ENCODE peak calls at places on chromosomes 5 and 9, in five cellular contexts. One of them, this sample, is unnamed.

GRCh38 chr5:94812232-94812631 is 193.8 kb downstream of the SLF1 start:
- DNase-seq in GM12865: no peak
- DNase-seq in dorsolateral prefrontal cortex: no peak
- DNase-seq in endothelial cell: no peak
- DNase-seq in fibroblast of the aortic adventitia: no peak
- DNase-seq in this sample: no peak

GRCh38 chr5:137618476-137618875 is 117.4 kb downstream of the KLHL3 start:
- DNase-seq in GM12865: no peak
- DNase-seq in dorsolateral prefrontal cortex: no peak
- DNase-seq in endothelial cell: no peak
- DNase-seq in fibroblast of the aortic adventitia: no peak
- DNase-seq in this sample: no peak

GRCh38 chr9:135010363-135010860 is 77.1 kb upstream of the OLFM1 start:
- DNase-seq in GM12865: no peak
- DNase-seq in dorsolateral prefrontal cortex: no peak
- DNase-seq in endothelial cell: no peak
- DNase-seq in fibroblast of the aortic adventitia: no peak
- DNase-seq in this sample: no peak

GRCh38 chr5:10220253-10220652 is 29.4 kb downstream of the ATPSCKMT start:
- DNase-seq in GM12865: no peak
- DNase-seq in dorsolateral prefrontal cortex: peak
- DNase-seq in endothelial cell: no peak
- DNase-seq in fibroblast of the aortic adventitia: no peak
- DNase-seq in this sample: no peak

GRCh38 chr5:79859588-79859987 is 131.5 kb downstream of the MTX3 start:
- DNase-seq in GM12865: no peak
- DNase-seq in dorsolateral prefrontal cortex: no peak
- DNase-seq in endothelial cell: no peak
- DNase-seq in fibroblast of the aortic adventitia: no peak
- DNase-seq in this sample: no peak

GRCh38 chr5:69217154-69217731 is 17.4 kb upstream of the CDK7 start:
- DNase-seq in GM12865: peak
- DNase-seq in dorsolateral prefrontal cortex: no peak
- DNase-seq in endothelial cell: peak
- DNase-seq in fibroblast of the aortic adventitia: peak
- DNase-seq in this sample: peak

GRCh38 chr5:88708682-88709398 is 174.1 kb downstream of the MEF2C start:
- DNase-seq in GM12865: no peak
- DNase-seq in dorsolateral prefrontal cortex: no peak
- DNase-seq in endothelial cell: no peak
- DNase-seq in fibroblast of the aortic adventitia: no peak
- DNase-seq in this sample: no peak

GRCh38 chr9:135139366-135139965 is 52.0 kb downstream of the OLFM1 start:
- DNase-seq in GM12865: no peak
- DNase-seq in dorsolateral prefrontal cortex: no peak
- DNase-seq in endothelial cell: no peak
- DNase-seq in fibroblast of the aortic adventitia: no peak
- DNase-seq in this sample: no peak

GRCh38 chr9:131709741-131710499 is 30.0 kb downstream of the RAPGEF1 start:
- DNase-seq in GM12865: peak
- DNase-seq in dorsolateral prefrontal cortex: no peak
- DNase-seq in endothelial cell: no peak
- DNase-seq in fibroblast of the aortic adventitia: peak
- DNase-seq in this sample: no peak

GRCh38 chr9:133163559-133164208 is at the start of gene GBGT1:
- DNase-seq in GM12865: no peak
- DNase-seq in dorsolateral prefrontal cortex: no peak
- DNase-seq in endothelial cell: peak
- DNase-seq in fibroblast of the aortic adventitia: no peak
- DNase-seq in this sample: peak

GRCh38 chr5:548256-548655 is 24.0 kb upstream of the SLC9A3 start:
- DNase-seq in GM12865: no peak
- DNase-seq in dorsolateral prefrontal cortex: peak
- DNase-seq in endothelial cell: no peak
- DNase-seq in fibroblast of the aortic adventitia: no peak
- DNase-seq in this sample: no peak

GRCh38 chr9:113949206-113950078 is 73.3 kb downstream of the ZNF618 start:
- DNase-seq in GM12865: no peak
- DNase-seq in dorsolateral prefrontal cortex: no peak
- DNase-seq in endothelial cell: no peak
- DNase-seq in fibroblast of the aortic adventitia: no peak
- DNase-seq in this sample: no peak

GRCh38 chr9:128254362-128254761 is 21.4 kb downstream of the GOLGA2 start:
- DNase-seq in GM12865: no peak
- DNase-seq in dorsolateral prefrontal cortex: no peak
- DNase-seq in endothelial cell: no peak
- DNase-seq in fibroblast of the aortic adventitia: no peak
- DNase-seq in this sample: no peak

GRCh38 chr9:18739127-18739526 is 265.2 kb downstream of the ADAMTSL1 start:
- DNase-seq in GM12865: no peak
- DNase-seq in dorsolateral prefrontal cortex: no peak
- DNase-seq in endothelial cell: no peak
- DNase-seq in fibroblast of the aortic adventitia: no peak
- DNase-seq in this sample: no peak

GRCh38 chr9:70263421-70263820 is 4.6 kb downstream of the SMC5 start:
- DNase-seq in GM12865: no peak
- DNase-seq in dorsolateral prefrontal cortex: no peak
- DNase-seq in endothelial cell: no peak
- DNase-seq in fibroblast of the aortic adventitia: no peak
- DNase-seq in this sample: no peak

GRCh38 chr5:169934990-169935389 is 45.3 kb downstream of the INSYN2B start:
- DNase-seq in GM12865: no peak
- DNase-seq in dorsolateral prefrontal cortex: no peak
- DNase-seq in endothelial cell: no peak
- DNase-seq in fibroblast of the aortic adventitia: no peak
- DNase-seq in this sample: no peak

GRCh38 chr9:20831028-20831427 is 147.0 kb downstream of the FOCAD start:
- DNase-seq in GM12865: no peak
- DNase-seq in dorsolateral prefrontal cortex: no peak
- DNase-seq in endothelial cell: no peak
- DNase-seq in fibroblast of the aortic adventitia: no peak
- DNase-seq in this sample: no peak

GRCh38 chr5:162067651-162068411 is at the start of gene GABRG2:
- DNase-seq in GM12865: no peak
- DNase-seq in dorsolateral prefrontal cortex: no peak
- DNase-seq in endothelial cell: no peak
- DNase-seq in fibroblast of the aortic adventitia: no peak
- DNase-seq in this sample: no peak

GRCh38 chr5:178356459-178356872 is 123.9 kb upstream of the PHYKPL start:
- DNase-seq in GM12865: no peak
- DNase-seq in dorsolateral prefrontal cortex: peak
- DNase-seq in endothelial cell: peak
- DNase-seq in fibroblast of the aortic adventitia: no peak
- DNase-seq in this sample: no peak

GRCh38 chr5:173201636-173202265 is 33.3 kb downstream of the NKX2-5 start:
- DNase-seq in GM12865: no peak
- DNase-seq in dorsolateral prefrontal cortex: no peak
- DNase-seq in endothelial cell: no peak
- DNase-seq in fibroblast of the aortic adventitia: peak
- DNase-seq in this sample: no peak

GRCh38 chr9:656918-657583 is 184.4 kb upstream of the DMRT1 start:
- DNase-seq in GM12865: no peak
- DNase-seq in dorsolateral prefrontal cortex: no peak
- DNase-seq in endothelial cell: no peak
- DNase-seq in fibroblast of the aortic adventitia: no peak
- DNase-seq in this sample: no peak
- TF ChIP-seq CTCF in GM12865: no peak
- TF ChIP-seq CTCF in dorsolateral prefrontal cortex: no peak
- TF ChIP-seq CTCF in endothelial cell: no peak
- TF ChIP-seq CTCF in fibroblast of the aortic adventitia: no peak
- TF ChIP-seq CTCF in this sample: no peak

GRCh38 chr9:36967997-36968396 is 66.1 kb downstream of the PAX5 start:
- DNase-seq in GM12865: peak
- DNase-seq in dorsolateral prefrontal cortex: no peak
- DNase-seq in endothelial cell: no peak
- DNase-seq in fibroblast of the aortic adventitia: no peak
- DNase-seq in this sample: no peak

GRCh38 chr9:36971935-36972488 is 62.1 kb downstream of the PAX5 start:
- DNase-seq in GM12865: no peak
- DNase-seq in dorsolateral prefrontal cortex: no peak
- DNase-seq in endothelial cell: no peak
- DNase-seq in fibroblast of the aortic adventitia: no peak
- DNase-seq in this sample: no peak

GRCh38 chr9:36968574-36969215 is 65.4 kb downstream of the PAX5 start:
- DNase-seq in GM12865: peak
- DNase-seq in dorsolateral prefrontal cortex: no peak
- DNase-seq in endothelial cell: no peak
- DNase-seq in fibroblast of the aortic adventitia: no peak
- DNase-seq in this sample: no peak

GRCh38 chr9:36970007-36970888 is 63.8 kb downstream of the PAX5 start:
- DNase-seq in GM12865: no peak
- DNase-seq in dorsolateral prefrontal cortex: no peak
- DNase-seq in endothelial cell: no peak
- DNase-seq in fibroblast of the aortic adventitia: no peak
- DNase-seq in this sample: no peak

DNA sequence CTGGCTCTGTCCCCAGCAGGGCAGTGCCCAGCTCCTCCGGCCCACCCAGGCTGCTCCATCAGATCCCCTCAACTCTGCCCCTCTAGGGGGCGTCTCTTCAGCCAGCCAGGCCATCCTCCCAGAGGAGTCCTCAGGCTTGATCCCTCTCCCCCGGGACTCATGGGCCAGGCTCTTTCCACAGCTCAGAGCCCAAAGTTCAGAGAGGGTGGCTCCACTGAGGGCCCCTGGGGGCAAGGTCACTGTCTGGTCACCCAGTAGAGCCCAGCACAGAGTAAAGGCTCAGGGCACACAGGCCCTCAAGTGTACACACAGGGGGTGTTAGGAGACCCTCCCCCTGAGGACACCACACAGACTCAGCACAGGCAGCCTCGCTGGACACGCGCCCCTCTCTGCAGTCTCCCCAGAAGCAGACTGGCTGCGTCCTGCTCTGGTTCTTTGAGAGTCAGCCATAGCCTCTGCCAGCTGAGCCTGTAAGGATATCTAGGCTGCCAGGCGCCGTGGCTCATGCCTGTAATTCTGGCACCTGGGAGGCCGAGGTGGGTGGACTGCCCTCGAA is 64.8 kb downstream of the PAX5 start:
- DNase-seq in GM12865: no peak
- DNase-seq in dorsolateral prefrontal cortex: no peak
- DNase-seq in endothelial cell: no peak
- DNase-seq in fibroblast of the aortic adventitia: no peak
- DNase-seq in this sample: no peak
- TF ChIP-seq CTCF in GM12865: no peak
- TF ChIP-seq CTCF in dorsolateral prefrontal cortex: no peak
- TF ChIP-seq CTCF in endothelial cell: no peak
- TF ChIP-seq CTCF in fibroblast of the aortic adventitia: no peak
- TF ChIP-seq CTCF in this sample: no peak

DNA sequence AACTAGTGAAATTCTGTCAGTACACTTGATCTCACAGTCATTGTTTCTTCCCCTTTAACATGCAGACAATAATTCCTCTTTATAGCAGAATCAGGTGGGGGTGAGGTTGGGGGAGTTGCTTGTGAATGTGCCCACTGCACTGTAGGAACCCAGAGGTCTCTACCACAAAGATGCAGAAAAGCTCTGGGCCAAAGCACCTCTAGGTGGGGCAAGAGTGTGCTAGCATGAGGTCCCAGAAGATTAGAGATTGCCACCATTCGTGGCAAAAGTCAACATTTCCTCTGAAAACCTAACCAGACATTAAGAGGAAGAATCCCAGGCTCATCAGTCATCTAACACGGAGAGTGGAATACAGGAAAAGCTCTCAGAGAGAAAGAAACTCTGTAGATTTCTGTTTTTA is 74.5 kb downstream of the PTCD2 start:
- DNase-seq in GM12865: peak
- DNase-seq in dorsolateral prefrontal cortex: no peak
- DNase-seq in endothelial cell: no peak
- DNase-seq in fibroblast of the aortic adventitia: no peak
- DNase-seq in this sample: no peak
- TF ChIP-seq CTCF in GM12865: peak
- TF ChIP-seq CTCF in dorsolateral prefrontal cortex: peak
- TF ChIP-seq CTCF in endothelial cell: no peak
- TF ChIP-seq CTCF in fibroblast of the aortic adventitia: peak
- TF ChIP-seq CTCF in this sample: no peak

DNA sequence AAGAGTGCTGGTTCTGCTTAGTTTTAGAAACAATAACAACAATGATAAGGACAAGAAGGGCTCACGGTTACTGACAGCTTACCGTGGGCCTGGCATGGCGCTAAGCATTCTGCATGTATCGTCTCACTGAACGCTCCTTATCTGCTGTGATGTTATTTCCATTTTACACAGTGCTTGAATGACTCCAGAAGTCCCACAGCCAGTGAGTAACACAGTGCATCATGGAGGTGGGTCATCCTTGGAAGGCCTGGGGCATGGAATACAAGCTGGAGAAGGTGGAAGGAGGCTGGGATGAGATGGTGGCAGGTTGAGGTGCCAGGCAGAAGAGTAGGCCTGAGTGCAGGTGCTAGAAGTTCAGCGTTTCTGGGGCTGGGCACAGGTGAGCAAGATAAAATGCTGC is 36.5 kb upstream of the FAT2 start:
- DNase-seq in GM12865: no peak
- DNase-seq in dorsolateral prefrontal cortex: no peak
- DNase-seq in endothelial cell: no peak
- DNase-seq in fibroblast of the aortic adventitia: no peak
- DNase-seq in this sample: no peak
- TF ChIP-seq CTCF in GM12865: no peak
- TF ChIP-seq CTCF in dorsolateral prefrontal cortex: no peak
- TF ChIP-seq CTCF in endothelial cell: no peak
- TF ChIP-seq CTCF in fibroblast of the aortic adventitia: no peak
- TF ChIP-seq CTCF in this sample: no peak

DNA sequence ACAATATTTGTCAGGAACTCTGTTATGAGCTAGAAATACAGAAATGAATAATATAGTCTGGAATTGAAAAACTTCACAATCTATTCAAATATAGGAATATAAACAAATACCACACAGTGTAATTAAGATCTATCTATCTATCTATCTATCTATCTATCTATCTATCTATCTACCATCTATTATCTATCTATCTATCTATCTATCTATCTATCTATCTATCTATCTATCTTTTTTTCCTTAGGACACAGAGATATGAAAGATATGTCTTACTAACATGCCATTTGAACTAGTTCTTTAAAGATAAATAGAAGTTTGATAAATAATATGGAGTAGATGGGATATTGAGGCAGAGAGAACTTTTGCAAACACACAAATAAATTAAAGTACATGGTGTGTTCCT is 357.8 kb downstream of the PARP8 start:
- DNase-seq in GM12865: no peak
- DNase-seq in dorsolateral prefrontal cortex: no peak
- DNase-seq in endothelial cell: no peak
- DNase-seq in fibroblast of the aortic adventitia: no peak
- DNase-seq in this sample: no peak
- TF ChIP-seq CTCF in GM12865: no peak
- TF ChIP-seq CTCF in dorsolateral prefrontal cortex: no peak
- TF ChIP-seq CTCF in endothelial cell: no peak
- TF ChIP-seq CTCF in fibroblast of the aortic adventitia: no peak
- TF ChIP-seq CTCF in this sample: no peak